ENCODE peak calls at places on chromosomes 4 and X, in nine cellular contexts. O is NCI-H774; M is GM20000; G is NB4; A is T47D; W is nephron progenitor cell; V is activated naive CD4-positive, alpha-beta T cell; I is OCI-LY7; Z is NCI-H1417. Y is an unnamed sample.

GRCh38 chr4:74440356-74440755 is 4.6 kb upstream of the AREG start:
- DNase-seq in Z (no peak), G (no peak), M (no peak), I (peak), W (no peak), O (no peak), V (no peak), A (peak), Y (no peak)

GRCh38 chr4:40763228-40763716 is 13.5 kb downstream of the NSUN7 start:
- DNase-seq in G (peak), A (no peak), W (no peak), O (no peak), V (no peak), Z (no peak), I (no peak), M (peak), Y (no peak)

GRCh38 chrX:52979568-52979967 is 21.2 kb upstream of the FAM156A start:
- DNase-seq in Z (no peak), I (no peak), O (no peak), W (no peak), G (no peak), V (no peak), M (no peak), A (no peak), Y (no peak)

GRCh38 chrX:57583477-57583876 is 8.3 kb upstream of the ZXDB start:
- DNase-seq in G (no peak), O (no peak), I (no peak), Z (no peak), A (no peak), V (no peak), W (no peak), M (no peak), Y (no peak)

GRCh38 chr4:87555751-87556619 is 26.8 kb upstream of the SPARCL1 start:
- DNase-seq in V (no peak), W (no peak), Z (no peak), O (no peak), I (no peak), G (no peak), M (no peak), A (no peak), Y (no peak)

GRCh38 chr4:101279377-101279871 is 67.9 kb downstream of the PPP3CA start:
- DNase-seq in V (no peak), O (no peak), G (peak), W (no peak), A (no peak), Z (no peak), M (peak), I (peak), Y (no peak)

GRCh38 chr4:40455340-40455902 is 120.3 kb downstream of the CHRNA9 start:
- DNase-seq in M (no peak), I (no peak), Z (no peak), G (peak), A (peak), O (peak), V (no peak), W (no peak), Y (no peak)

GRCh38 chrX:45479835-45480422 is 279.3 kb upstream of the DIPK2B start:
- DNase-seq in A (no peak), G (no peak), I (no peak), W (no peak), M (no peak), V (no peak), O (no peak), Z (no peak), Y (no peak)

GRCh38 chrX:121084903-121085611 is 37.6 kb downstream of the GLUD2 start:
- DNase-seq in I (no peak), W (no peak), M (no peak), O (no peak), V (no peak), G (no peak), A (no peak), Z (no peak), Y (no peak)

GRCh38 chr4:6782846-6783110 is 251 bp downstream of the KIAA0232 start:
- DNase-seq in I (no peak), Z (no peak), A (no peak), O (no peak), M (no peak), V (no peak), G (no peak), W (no peak), Y (no peak)

GRCh38 chr4:47533689-47534347 is 48.7 kb downstream of the ATP10D start:
- DNase-seq in W (no peak), V (no peak), Z (no peak), O (no peak), G (no peak), M (no peak), I (no peak), A (no peak), Y (no peak)

GRCh38 chr4:176830971-176831370 is 38.2 kb upstream of the VEGFC start:
- DNase-seq in A (no peak), I (no peak), G (no peak), Z (no peak), M (no peak), O (no peak), W (no peak), V (no peak), Y (no peak)

GRCh38 chrX:13101439-13102139 is 57.2 kb upstream of the FAM9C start:
- DNase-seq in V (peak), G (peak), Z (no peak), M (no peak), A (no peak), O (no peak), W (no peak), I (no peak), Y (peak)

GRCh38 chr4:136873555-136873954 is 658.7 kb downstream of the PCDH18 start:
- DNase-seq in Z (no peak), I (no peak), V (no peak), O (no peak), G (no peak), A (no peak), W (no peak), M (no peak), Y (no peak)

GRCh38 chr4:2354127-2354526 is 64.3 kb downstream of the ZFYVE28 start:
- DNase-seq in V (peak), W (no peak), O (no peak), A (peak), I (peak), M (no peak), G (peak), Z (no peak), Y (peak)

GRCh38 chr4:185542626-185543336 is 7.5 kb upstream of the PDLIM3 start:
- DNase-seq in O (no peak), W (peak), Z (no peak), V (no peak), A (no peak), I (no peak), M (no peak), G (no peak), Y (no peak)

GRCh38 chrX:45633419-45633818 is 432.7 kb upstream of the DIPK2B start:
- DNase-seq in O (no peak), Z (no peak), A (no peak), G (no peak), I (no peak), W (no peak), M (no peak), V (no peak), Y (no peak)

GRCh38 chrX:39261446-39262147 is 460.3 kb downstream of the MID1IP1 start:
- DNase-seq in M (peak), A (peak), O (peak), V (no peak), Z (no peak), I (peak), W (peak), G (peak), Y (peak)

GRCh38 chr4:111362891-111363290 is 740.0 kb upstream of the PITX2 start:
- DNase-seq in Z (no peak), W (no peak), M (no peak), V (no peak), G (no peak), I (no peak), O (no peak), A (no peak), Y (no peak)

Y was measured in G401.